ENCODE peak calls at places on chromosome 5, in nine cellular contexts. I is mucosa of descending colon, R is SW 1271, E is nucleus accumbens, N is SK-N-SH, C is erythroblast, O is glomerular endothelial cell, S is NCI-H2171 treated with DMSO at 0.1 percent for 48 hours, G is lung. J is an unnamed sample.

GRCh38 chr5:163964650-163965049 is 459.2 kb downstream of the MAT2B start:
- DNase-seq in I (no peak), G (no peak), E (no peak), R (no peak), N (no peak), O (no peak), C (no peak), S (peak; percentile 25), J (peak; percentile 18)

GRCh38 chr5:61327761-61328753 is 4.0 kb upstream of the ZSWIM6 start:
- DNase-seq in I (no peak), S (no peak), E (no peak), G (no peak), N (no peak), O (no peak), C (peak; percentile 10), R (no peak), J (no peak)

GRCh38 chr5:113552620-113553019 is 39.1 kb downstream of the YTHDC2 start:
- DNase-seq in C (no peak), N (no peak), O (no peak), E (no peak), G (no peak), S (no peak), I (no peak), R (no peak), J (no peak)

GRCh38 chr5:64836190-64836750 is 67.5 kb downstream of the CWC27 start:
- DNase-seq in R (no peak), N (no peak), I (no peak), C (no peak), E (no peak), G (no peak), S (no peak), O (no peak), J (no peak)

GRCh38 chr5:13946111-13946510 is 1.6 kb upstream of the DNAH5 start:
- DNase-seq in E (no peak), C (no peak), I (no peak), O (no peak), G (no peak), S (peak; percentile 81), R (no peak), N (no peak), J (no peak)

GRCh38 chr5:1926471-1927341 is 44.0 kb upstream of the IRX4 start:
- DNase-seq in R (no peak), E (no peak), G (no peak), N (no peak), C (no peak), I (no peak), S (no peak), O (no peak), J (no peak)

GRCh38 chr5:51488803-51489642 is 105.8 kb downstream of the ISL1 start:
- DNase-seq in R (no peak), N (peak; percentile 40), S (peak; percentile 50), O (no peak), E (no peak), C (no peak), I (no peak), G (no peak), J (no peak)

GRCh38 chr5:123705741-123706140 is 193.8 kb downstream of the CSNK1G3 start:
- DNase-seq in N (no peak), I (no peak), R (no peak), O (no peak), S (no peak), E (no peak), C (no peak), G (no peak), J (no peak)

GRCh38 chr5:171637811-171638210 is 147.8 kb upstream of the SMIM23 start:
- DNase-seq in N (no peak), I (no peak), E (no peak), C (no peak), R (no peak), G (no peak), O (no peak), S (no peak), J (no peak)

GRCh38 chr5:51829226-51829625 is 446.0 kb downstream of the ISL1 start:
- DNase-seq in C (no peak), G (no peak), I (no peak), O (no peak), N (no peak), S (no peak), E (no peak), R (peak; percentile 57), J (no peak)

GRCh38 chr5:124703995-124704394 is 42.4 kb downstream of the ZNF608 start:
- DNase-seq in I (no peak), N (no peak), S (no peak), O (no peak), C (no peak), R (no peak), G (no peak), E (no peak), J (no peak)

GRCh38 chr5:84724683-84725082 is 340.0 kb upstream of the EDIL3 start:
- DNase-seq in S (no peak), I (no peak), E (peak; percentile 5), C (no peak), O (no peak), N (no peak), G (no peak), R (no peak), J (no peak)

GRCh38 chr5:135569755-135570452 is 8.9 kb downstream of the CXCL14 start:
- DNase-seq in E (no peak), R (no peak), C (peak; percentile 42), I (no peak), S (peak; percentile 19), G (peak; percentile 36), O (peak; percentile 5), N (peak; percentile 51), J (no peak)

GRCh38 chr5:138654281-138654867 is 79.2 kb upstream of the HSPA9 start:
- DNase-seq in R (no peak), G (no peak), N (no peak), I (no peak), E (peak; percentile 60), S (no peak), C (no peak), O (no peak), J (no peak)

GRCh38 chr5:160213537-160213936 is 15.8 kb upstream of the FABP6 start:
- DNase-seq in E (no peak), O (no peak), C (no peak), G (peak; percentile 46), I (no peak), R (no peak), N (no peak), S (peak; percentile 25), J (no peak)

GRCh38 chr5:54718647-54719046 is 201.1 kb downstream of the SNX18 start:
- DNase-seq in N (no peak), I (no peak), C (no peak), G (peak; percentile 42), R (no peak), E (peak; percentile 52), S (peak; percentile 64), O (no peak), J (no peak)

GRCh38 chr5:6745706-6746217 is 32.5 kb downstream of the TENT4A start:
- DNase-seq in I (no peak), N (peak; percentile 71), C (peak; percentile 74), E (no peak), G (no peak), R (peak; percentile 21), S (peak; percentile 35), O (no peak), J (peak; percentile 39)

GRCh38 chr5:173383711-173384110 is 55.5 kb upstream of the STC2 start:
- DNase-seq in N (no peak), G (no peak), S (no peak), I (no peak), C (no peak), R (no peak), O (no peak), E (no peak), J (no peak)

GRCh38 chr5:177303925-177304391 is 359 bp downstream of the PRELID1 start:
- DNase-seq in S (no peak), R (no peak), C (peak; percentile 75), I (no peak), N (peak; percentile 48), E (no peak), O (no peak), G (no peak), J (peak; percentile 31)

GRCh38 chr5:97657239-97657638 is 474.2 kb upstream of the RIOK2 start:
- DNase-seq in S (no peak), N (no peak), E (no peak), C (no peak), R (no peak), O (no peak), G (no peak), I (no peak), J (no peak)

GRCh38 chr5:115392611-115393010 is 96.2 kb upstream of the CCDC112 start:
- DNase-seq in N (no peak), I (no peak), S (no peak), R (no peak), E (no peak), O (no peak), C (no peak), G (no peak), J (no peak)

GRCh38 chr5:57298985-57299491 is 125.2 kb downstream of the GPBP1 start:
- DNase-seq in O (peak; percentile 54), R (peak; percentile 29), I (no peak), S (peak; percentile 57), G (peak; percentile 42), E (no peak), C (peak; percentile 80), N (peak; percentile 30), J (peak; percentile 87)

GRCh38 chr5:94830520-94830919 is 212.1 kb downstream of the SLF1 start:
- DNase-seq in C (peak; percentile 9), S (no peak), E (no peak), I (no peak), O (no peak), N (peak; percentile 11), R (no peak), G (no peak), J (no peak)

GRCh38 chr5:93430139-93430538 is 150.9 kb downstream of the NR2F1-AS1 start:
- DNase-seq in R (no peak), S (no peak), G (no peak), N (no peak), O (no peak), I (no peak), C (no peak), E (no peak), J (no peak)

GRCh38 chr5:85132269-85132668 is 747.6 kb upstream of the EDIL3 start:
- DNase-seq in I (no peak), N (no peak), O (no peak), S (no peak), R (no peak), G (no peak), C (no peak), E (no peak), J (no peak)

GRCh38 chr5:17443333-17444125 is 54.5 kb upstream of the TAF11L2 start:
- DNase-seq in I (peak; percentile 53), S (no peak), N (no peak), O (no peak), C (no peak), G (peak; percentile 53), R (no peak), E (no peak), J (no peak)

GRCh38 chr5:134142088-134142487 is 27.6 kb downstream of the TCF7 start:
- DNase-seq in I (peak; percentile 37), G (no peak), S (no peak), N (no peak), R (no peak), O (no peak), E (no peak), C (no peak), J (no peak)

GRCh38 chr5:37837101-37838032 is 2.5 kb downstream of the GDNF start:
- DNase-seq in G (peak; percentile 61), C (peak; percentile 74), I (no peak), S (no peak), O (no peak), R (peak; percentile 9), N (peak; percentile 76), E (peak; percentile 68), J (peak; percentile 89)

GRCh38 chr5:41517909-41518308 is 7.5 kb upstream of the PLCXD3 start:
- DNase-seq in C (no peak), S (no peak), N (no peak), G (no peak), E (no peak), I (no peak), O (no peak), R (no peak), J (no peak)

GRCh38 chr5:111680737-111681413 is 76.1 kb downstream of the NREP start:
- DNase-seq in N (peak; percentile 63), G (peak; percentile 69), I (no peak), S (peak; percentile 70), O (peak; percentile 94), C (no peak), E (no peak), R (peak; percentile 8), J (peak; percentile 22)

GRCh38 chr5:75566710-75567309 is 44.4 kb upstream of the ANKDD1B start:
- DNase-seq in S (no peak), G (no peak), O (peak; percentile 92), E (no peak), N (no peak), R (peak; percentile 68), C (peak; percentile 84), I (no peak), J (no peak)

J was measured in retina.